ENCODE peak calls at places on chromosomes 2 and 18, in nine cellular contexts. D, W, U, N, C, S, I, H and O are unnamed samples.

GRCh38 chr2:198096007-198096406 is 291.6 kb downstream of the PLCL1 start:
- DNase-seq in D (no peak), U (no peak), W (no peak), S (no peak), H (no peak), C (no peak), N (no peak), I (no peak), O (no peak)

GRCh38 chr2:174078275-174078674 is 113.1 kb upstream of the SP3 start:
- DNase-seq in W (no peak), I (no peak), U (no peak), S (no peak), D (no peak), H (peak; percentile 27), N (no peak), C (no peak), O (no peak)

GRCh38 chr2:162926501-162926900 is 87.9 kb upstream of the KCNH7 start:
- DNase-seq in H (peak; percentile 10), U (no peak), C (no peak), S (no peak), W (no peak), I (no peak), N (no peak), D (no peak), O (no peak)

GRCh38 chr2:27756544-27757498 is 14.7 kb upstream of the MRPL33 start:
- DNase-seq in I (peak; percentile 68), S (no peak), N (no peak), U (no peak), W (no peak), C (peak; percentile 6), D (no peak), H (no peak), O (no peak)

GRCh38 chr18:65214456-65214855 is 536.4 kb upstream of the CDH7 start:
- DNase-seq in I (no peak), S (no peak), C (no peak), N (no peak), W (no peak), U (no peak), H (no peak), D (no peak), O (no peak)

GRCh38 chr2:1997976-1998375 is 253.7 kb upstream of the PXDN start:
- DNase-seq in N (no peak), U (no peak), S (no peak), H (no peak), I (no peak), W (no peak), D (no peak), C (no peak), O (no peak)

GRCh38 chr2:31919499-31919898 is 91.3 kb downstream of the MEMO1 start:
- DNase-seq in S (no peak), I (no peak), D (no peak), W (no peak), C (no peak), H (no peak), N (no peak), U (no peak), O (no peak)

GRCh38 chr2:75055820-75056675 is 97.6 kb downstream of the POLE4 start:
- DNase-seq in C (no peak), S (no peak), D (no peak), N (no peak), U (no peak), W (no peak), H (peak; percentile 63), I (no peak), O (no peak)

GRCh38 chr2:44838116-44838790 is 103.2 kb upstream of the SIX3 start:
- DNase-seq in W (no peak), N (no peak), I (no peak), C (no peak), D (no peak), U (no peak), H (no peak), S (no peak), O (no peak)

GRCh38 chr2:121241466-121241865 is 43.5 kb downstream of the TFCP2L1 start:
- DNase-seq in U (no peak), D (no peak), N (no peak), H (no peak), S (peak; percentile 2), W (no peak), I (no peak), C (no peak), O (no peak)

GRCh38 chr2:1974391-1974790 is 230.1 kb upstream of the PXDN start:
- DNase-seq in W (no peak), C (no peak), S (no peak), H (no peak), N (no peak), I (no peak), D (no peak), U (no peak), O (no peak)